ENCODE peak calls at places on chromosomes 3 and 15, in ten cellular contexts. K is pancreas; N is endothelial cell of umbilical vein; S is left ventricle myocardium inferior; D is A549; L is upper lobe of right lung; V is CD4-positive, CD25-positive, alpha-beta regulatory T cell; Z is gastrocnemius medialis; Q is neural progenitor cell; P is CD8-positive, alpha-beta memory T cell. M is an unnamed sample.

GRCh38 chr15:29670945-29671307 is 151.3 kb downstream of the TJP1 start:
- DNase-seq in K (peak), N (peak), S (no peak), D (peak), L (no peak), V (no peak), Z (no peak), Q (no peak), P (no peak), M (no peak)

GRCh38 chr15:44801368-44801767 is 65.0 kb downstream of the TRIM69 start:
- DNase-seq in K (no peak), N (no peak), S (no peak), D (no peak), L (no peak), V (no peak), Z (no peak), Q (no peak), P (no peak), M (no peak)

GRCh38 chr3:31041161-31041978 is 146.9 kb upstream of the GADL1 start:
- DNase-seq in K (no peak), N (peak), S (no peak), D (peak), L (no peak), V (no peak), Z (no peak), Q (no peak), P (no peak), M (no peak)

GRCh38 chr15:57893075-57893474 is 172.4 kb downstream of the ALDH1A2 start:
- DNase-seq in K (no peak), N (no peak), S (no peak), D (no peak), L (no peak), V (no peak), Z (no peak), Q (no peak), P (no peak), M (no peak)

GRCh38 chr3:184531580-184532290 is 29.9 kb upstream of the EPHB3 start:
- DNase-seq in K (no peak), N (peak), S (no peak), D (no peak), L (no peak), V (no peak), Z (no peak), Q (no peak), P (no peak), M (no peak)

GRCh38 chr3:177733233-177733632 is 536.0 kb upstream of the TBL1XR1 start:
- DNase-seq in K (no peak), N (no peak), S (no peak), D (no peak), L (no peak), V (no peak), Z (no peak), Q (no peak), P (no peak), M (no peak)

GRCh38 chr3:169863458-169863899 is 6.3 kb downstream of the LRRC31 start:
- DNase-seq in K (peak), N (peak), S (peak), D (peak), L (no peak), V (peak), Z (no peak), Q (peak), P (peak), M (peak)

GRCh38 chr3:16834214-16834613 is 50.5 kb upstream of the PLCL2 start:
- DNase-seq in K (no peak), N (no peak), S (no peak), D (no peak), L (no peak), V (no peak), Z (no peak), Q (no peak), P (no peak), M (no peak)

GRCh38 chr3:127306361-127307112 is 18.7 kb upstream of the PRR20G start:
- DNase-seq in K (no peak), N (no peak), S (no peak), D (no peak), L (no peak), V (no peak), Z (no peak), Q (no peak), P (no peak), M (no peak)

GRCh38 chr3:194098036-194098871 is 37.7 kb upstream of the HES1 start:
- DNase-seq in K (peak), N (no peak), S (no peak), D (no peak), L (no peak), V (no peak), Z (no peak), Q (peak), P (no peak), M (no peak)

GRCh38 chr3:187112934-187113793 is 26.1 kb downstream of the RPL39L start:
- DNase-seq in K (no peak), N (peak), S (no peak), D (no peak), L (no peak), V (no peak), Z (no peak), Q (no peak), P (no peak), M (no peak)

GRCh38 chr15:40878785-40879184 is 4.8 kb upstream of the RHOV start:
- DNase-seq in K (no peak), N (no peak), S (no peak), D (no peak), L (no peak), V (no peak), Z (no peak), Q (no peak), P (no peak), M (no peak)

GRCh38 chr3:28745436-28745835 is 396.8 kb upstream of the AZI2 start:
- DNase-seq in K (no peak), N (peak), S (no peak), D (no peak), L (no peak), V (no peak), Z (no peak), Q (no peak), P (no peak), M (no peak)

GRCh38 chr3:169147246-169148008 is 516.1 kb downstream of the MECOM start:
- DNase-seq in K (peak), N (peak), S (peak), D (peak), L (peak), V (no peak), Z (no peak), Q (peak), P (no peak), M (peak)

GRCh38 chr3:42376397-42376798 is 34.0 kb downstream of the LYZL4 start:
- DNase-seq in K (peak), N (peak), S (peak), D (no peak), L (no peak), V (no peak), Z (no peak), Q (no peak), P (no peak), M (no peak)

GRCh38 chr3:106130384-106131084 is 261.7 kb upstream of the CBLB start:
- DNase-seq in K (no peak), N (peak), S (no peak), D (no peak), L (no peak), V (no peak), Z (no peak), Q (no peak), P (no peak), M (no peak)

GRCh38 chr3:58386966-58387365 is 46.7 kb downstream of the PDHB start:
- DNase-seq in K (no peak), N (peak), S (peak), D (no peak), L (no peak), V (no peak), Z (no peak), Q (no peak), P (no peak), M (peak)

GRCh38 chr3:72436863-72437592 is 411.2 kb downstream of the SHQ1 start:
- DNase-seq in K (no peak), N (no peak), S (no peak), D (no peak), L (no peak), V (no peak), Z (no peak), Q (no peak), P (no peak), M (no peak)

GRCh38 chr3:64084640-64085039 is 61.3 kb upstream of the PSMD6 start:
- DNase-seq in K (no peak), N (no peak), S (no peak), D (peak), L (no peak), V (no peak), Z (no peak), Q (no peak), P (no peak), M (no peak)

GRCh38 chr3:69541059-69541471 is 155.2 kb upstream of the FRMD4B start:
- DNase-seq in K (no peak), N (no peak), S (no peak), D (no peak), L (no peak), V (no peak), Z (no peak), Q (peak), P (no peak), M (no peak)

GRCh38 chr15:65394280-65394789 is 16.5 kb upstream of the IGDCC3 start:
- DNase-seq in K (no peak), N (no peak), S (peak), D (no peak), L (no peak), V (no peak), Z (no peak), Q (no peak), P (no peak), M (no peak)

GRCh38 chr3:21795152-21795837 is 44.3 kb upstream of the ZNF385D start:
- DNase-seq in K (no peak), N (no peak), S (peak), D (no peak), L (no peak), V (no peak), Z (peak), Q (no peak), P (no peak), M (peak)

GRCh38 chr3:137205394-137206060 is 247.7 kb downstream of the IL20RB start:
- DNase-seq in K (no peak), N (no peak), S (no peak), D (no peak), L (no peak), V (no peak), Z (no peak), Q (no peak), P (no peak), M (no peak)

GRCh38 chr3:38129058-38129457 is 7.9 kb downstream of the ACAA1 start:
- DNase-seq in K (peak), N (no peak), S (no peak), D (no peak), L (no peak), V (no peak), Z (no peak), Q (no peak), P (no peak), M (peak)

GRCh38 chr3:195893516-195893915 is 14.8 kb downstream of the TNK2 start:
- DNase-seq in K (no peak), N (no peak), S (no peak), D (no peak), L (no peak), V (no peak), Z (no peak), Q (no peak), P (no peak), M (no peak)

GRCh38 chr3:80682235-80682634 is 914.4 kb upstream of the ROBO1 start:
- DNase-seq in K (no peak), N (no peak), S (no peak), D (no peak), L (no peak), V (no peak), Z (no peak), Q (no peak), P (no peak), M (no peak)

GRCh38 chr3:124804875-124805274 is 74.6 kb downstream of the UMPS start:
- DNase-seq in K (no peak), N (no peak), S (no peak), D (no peak), L (no peak), V (no peak), Z (no peak), Q (no peak), P (no peak), M (no peak)

GRCh38 chr3:148861277-148861869 is 3.7 kb upstream of the CPA3 start:
- DNase-seq in K (no peak), N (peak), S (no peak), D (peak), L (no peak), V (no peak), Z (no peak), Q (peak), P (no peak), M (no peak)

GRCh38 chr3:195770081-195770840 is 41.5 kb downstream of the MUC4 start:
- DNase-seq in K (no peak), N (peak), S (no peak), D (no peak), L (peak), V (no peak), Z (no peak), Q (no peak), P (no peak), M (no peak)

GRCh38 chr3:129504471-129505100 is 23.9 kb upstream of the RHO start:
- DNase-seq in K (no peak), N (no peak), S (no peak), D (no peak), L (no peak), V (no peak), Z (peak), Q (no peak), P (no peak), M (no peak)

GRCh38 chr3:174439621-174440349 is 419.3 kb upstream of the NAALADL2 start:
- DNase-seq in K (peak), N (peak), S (no peak), D (peak), L (no peak), V (no peak), Z (no peak), Q (peak), P (no peak), M (no peak)

GRCh38 chr3:20648294-20648693 is 462.3 kb upstream of the SGO1 start:
- DNase-seq in K (no peak), N (peak), S (no peak), D (no peak), L (no peak), V (no peak), Z (no peak), Q (no peak), P (no peak), M (no peak)

GRCh38 chr3:97823503-97824004 is 1.7 kb downstream of the CRYBG3 start:
- DNase-seq in K (no peak), N (peak), S (peak), D (no peak), L (no peak), V (no peak), Z (peak), Q (no peak), P (no peak), M (peak)

GRCh38 chr3:97821810-97822775 is at the start of gene CRYBG3:
- DNase-seq in K (peak), N (peak), S (peak), D (peak), L (peak), V (peak), Z (peak), Q (peak), P (peak), M (peak)

GRCh38 chr3:97825101-97825500 is 3.3 kb downstream of the CRYBG3 start:
- DNase-seq in K (no peak), N (no peak), S (no peak), D (no peak), L (no peak), V (no peak), Z (no peak), Q (no peak), P (no peak), M (no peak)

GRCh38 chr3:97821413-97821809 is 400 bp upstream of the CRYBG3 start:
- DNase-seq in K (peak), N (no peak), S (peak), D (peak), L (peak), V (peak), Z (peak), Q (no peak), P (peak), M (peak)

DNA sequence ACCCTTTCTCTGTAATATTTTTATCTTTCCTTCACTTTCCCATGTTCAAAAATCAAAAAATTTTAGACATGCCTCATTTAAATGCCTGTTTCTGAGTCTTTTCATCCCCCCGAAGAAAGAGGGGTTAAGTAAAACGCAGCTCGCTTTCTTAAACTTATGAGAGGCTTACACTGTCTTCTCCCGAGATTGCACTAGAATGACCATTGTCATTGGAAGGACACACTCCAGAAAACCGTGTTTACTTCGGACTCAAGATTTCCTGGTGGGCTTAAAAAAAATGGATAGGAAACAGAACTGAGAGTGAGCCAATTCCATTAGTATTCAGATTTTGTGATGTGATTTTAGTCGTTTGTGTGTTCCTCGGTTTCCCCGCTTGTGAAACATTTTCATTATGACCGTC is 1.3 kb downstream of the CRYBG3 start:
- DNase-seq in K (no peak), N (peak), S (no peak), D (no peak), L (no peak), V (no peak), Z (no peak), Q (no peak), P (no peak), M (no peak)
- H3K4me3 ChIP-seq in K (peak), N (peak), S (peak), D (peak), L (peak), V (peak), Z (peak), Q (peak), P (no peak), M (peak)

GRCh38 chr15:74222231-74222511 is 14.0 kb upstream of the CCDC33 start:
- DNase-seq in K (no peak), N (no peak), S (no peak), D (no peak), L (no peak), V (no peak), Z (no peak), Q (no peak), P (no peak), M (no peak)

GRCh38 chr15:74220475-74221248 is 15.5 kb upstream of the CCDC33 start:
- DNase-seq in K (no peak), N (no peak), S (no peak), D (no peak), L (no peak), V (no peak), Z (no peak), Q (no peak), P (no peak), M (no peak)

GRCh38 chr15:74225928-74226327 is 10.2 kb upstream of the CCDC33 start:
- DNase-seq in K (no peak), N (no peak), S (no peak), D (no peak), L (no peak), V (no peak), Z (no peak), Q (no peak), P (no peak), M (no peak)

GRCh38 chr15:74221399-74222230 is 14.5 kb upstream of the CCDC33 start:
- DNase-seq in K (no peak), N (no peak), S (no peak), D (no peak), L (no peak), V (no peak), Z (no peak), Q (no peak), P (no peak), M (no peak)

GRCh38 chr15:74222705-74223104 is 13.4 kb upstream of the CCDC33 start:
- DNase-seq in K (no peak), N (no peak), S (no peak), D (no peak), L (no peak), V (no peak), Z (no peak), Q (peak), P (no peak), M (no peak)
- H3K27ac ChIP-seq in K (no peak), N (no peak), S (no peak), D (no peak), L (no peak), V (no peak), Z (no peak), Q (no peak), P (no peak), M (no peak)

GRCh38 chr15:68930268-68931022 is at the start of gene SPESP1:
- DNase-seq in K (peak), N (peak), S (peak), D (no peak), L (peak), V (peak), Z (peak), Q (no peak), P (no peak), M (peak)
- H3K4me3 ChIP-seq in K (no peak), N (peak), S (peak), D (no peak), L (peak), V (no peak), Z (peak), Q (no peak), P (no peak), M (peak)

GRCh38 chr15:42621386-42621785 is 46.0 kb downstream of the STARD9 start:
- DNase-seq in K (no peak), N (no peak), S (no peak), D (no peak), L (no peak), V (no peak), Z (no peak), Q (no peak), P (no peak), M (no peak)
- H3K27ac ChIP-seq in K (no peak), N (no peak), S (no peak), D (no peak), L (no peak), V (no peak), Z (no peak), Q (no peak), P (no peak), M (no peak)

DNA sequence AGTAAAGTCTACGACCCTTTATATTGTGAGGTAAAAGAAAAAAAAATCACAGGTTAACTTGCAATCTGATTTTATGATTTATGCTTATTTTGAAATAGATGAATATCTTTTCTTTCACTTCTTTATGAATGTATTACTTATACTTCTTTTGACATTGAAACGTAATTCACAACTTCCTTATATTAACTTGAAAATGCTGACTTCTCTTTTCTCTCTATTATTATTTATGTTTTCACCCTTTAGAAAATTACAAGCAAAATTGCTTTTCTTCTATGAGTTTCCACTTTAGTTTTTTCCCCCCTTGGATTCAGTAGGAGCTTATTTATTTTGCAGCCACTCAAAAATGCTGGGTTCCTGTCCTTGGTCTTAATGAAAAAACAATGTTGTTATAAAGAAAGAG is 25.4 kb downstream of the ACP3 start:
- DNase-seq in K (no peak), N (no peak), S (no peak), D (no peak), L (no peak), V (no peak), Z (no peak), Q (no peak), P (no peak), M (no peak)
- H3K4me3 ChIP-seq in K (no peak), N (no peak), S (no peak), D (no peak), L (no peak), V (no peak), Z (no peak), Q (no peak), P (no peak), M (no peak)

GRCh38 chr3:56862352-56863062 is 60.8 kb upstream of the ARHGEF3 start:
- DNase-seq in K (no peak), N (peak), S (no peak), D (no peak), L (no peak), V (no peak), Z (no peak), Q (no peak), P (no peak), M (no peak)

GRCh38 chr3:56864886-56865527 is 63.3 kb upstream of the ARHGEF3 start:
- DNase-seq in K (no peak), N (no peak), S (no peak), D (no peak), L (no peak), V (no peak), Z (no peak), Q (no peak), P (no peak), M (no peak)

GRCh38 chr3:56861511-56861910 is 59.8 kb upstream of the ARHGEF3 start:
- DNase-seq in K (no peak), N (no peak), S (no peak), D (no peak), L (no peak), V (no peak), Z (no peak), Q (no peak), P (no peak), M (no peak)

GRCh38 chr3:56860948-56861347 is 59.2 kb upstream of the ARHGEF3 start:
- DNase-seq in K (no peak), N (no peak), S (no peak), D (no peak), L (no peak), V (no peak), Z (no peak), Q (no peak), P (no peak), M (no peak)

DNA sequence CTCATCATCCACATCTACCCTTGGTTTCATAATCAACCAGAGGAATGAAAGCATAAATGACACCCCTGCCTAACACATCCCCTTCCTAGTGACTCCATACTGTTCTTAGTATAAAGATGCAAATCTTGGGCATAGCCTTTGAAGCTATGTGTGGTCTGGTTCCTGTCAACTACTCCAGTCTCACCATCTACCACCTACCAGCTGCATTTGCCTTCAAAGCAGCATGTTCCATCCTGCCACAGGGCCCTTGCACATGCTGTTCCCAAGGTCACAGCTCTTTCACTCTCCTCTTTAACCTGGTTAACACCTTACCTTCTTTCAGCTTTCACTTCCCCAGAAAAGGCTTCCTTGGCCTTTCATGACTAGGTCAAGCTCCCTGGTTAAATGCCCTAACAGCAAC is 62.3 kb upstream of the ARHGEF3 start:
- DNase-seq in K (no peak), N (no peak), S (no peak), D (no peak), L (no peak), V (no peak), Z (no peak), Q (no peak), P (no peak), M (no peak)
- H3K27ac ChIP-seq in K (no peak), N (no peak), S (no peak), D (no peak), L (no peak), V (no peak), Z (no peak), Q (no peak), P (no peak), M (no peak)

M was measured in tibial artery.